ENCODE peak calls at places on chromosomes 16 and 17, in eight cellular contexts. One of them, this sample, is unnamed.

GRCh38 chr17:10646393-10646990 is 10.6 kb downstream of the MYH3 start:
- DNase-seq in endodermal cell: peak
- DNase-seq in A673: peak
- DNase-seq in stomach: peak
- DNase-seq in neural progenitor cell: peak
- DNase-seq in DND-41: peak
- DNase-seq in lung: peak
- DNase-seq in fibroblast of lung: peak
- DNase-seq in this sample: no peak

GRCh38 chr17:46195939-46196338 is 2.7 kb upstream of the KANSL1 start:
- DNase-seq in DND-41: no peak
- DNase-seq in endodermal cell: no peak
- DNase-seq in neural progenitor cell: no peak
- DNase-seq in stomach: no peak
- DNase-seq in A673: no peak
- DNase-seq in fibroblast of lung: no peak
- DNase-seq in lung: no peak
- DNase-seq in this sample: no peak

GRCh38 chr16:87723224-87723619 is 42.6 kb downstream of the KLHDC4 start:
- DNase-seq in DND-41: no peak
- DNase-seq in A673: peak
- DNase-seq in endodermal cell: no peak
- DNase-seq in neural progenitor cell: no peak
- DNase-seq in lung: peak
- DNase-seq in stomach: peak
- DNase-seq in fibroblast of lung: peak
- DNase-seq in this sample: peak

GRCh38 chr17:31394544-31394943 is 3.1 kb downstream of the RAB11FIP4 start:
- DNase-seq in neural progenitor cell: peak
- DNase-seq in fibroblast of lung: peak
- DNase-seq in A673: peak
- DNase-seq in DND-41: peak
- DNase-seq in stomach: peak
- DNase-seq in lung: peak
- DNase-seq in endodermal cell: peak
- DNase-seq in this sample: peak

GRCh38 chr16:21684199-21684598 is 20.4 kb downstream of the OTOA start:
- DNase-seq in DND-41: peak
- DNase-seq in neural progenitor cell: peak
- DNase-seq in fibroblast of lung: no peak
- DNase-seq in lung: no peak
- DNase-seq in endodermal cell: peak
- DNase-seq in stomach: no peak
- DNase-seq in A673: peak
- DNase-seq in this sample: no peak

GRCh38 chr17:62090868-62091267 is 25.8 kb upstream of the MED13 start:
- DNase-seq in fibroblast of lung: no peak
- DNase-seq in neural progenitor cell: no peak
- DNase-seq in endodermal cell: no peak
- DNase-seq in DND-41: no peak
- DNase-seq in stomach: no peak
- DNase-seq in lung: no peak
- DNase-seq in A673: no peak
- DNase-seq in this sample: no peak

GRCh38 chr16:3112058-3112880 is at the start of gene ZNF205:
- DNase-seq in lung: peak
- DNase-seq in DND-41: no peak
- DNase-seq in fibroblast of lung: peak
- DNase-seq in endodermal cell: peak
- DNase-seq in stomach: peak
- DNase-seq in A673: peak
- DNase-seq in neural progenitor cell: peak
- DNase-seq in this sample: no peak

GRCh38 chr17:81582341-81582740 is 30.2 kb upstream of the FAAP100 start:
- DNase-seq in lung: no peak
- DNase-seq in DND-41: no peak
- DNase-seq in A673: no peak
- DNase-seq in stomach: no peak
- DNase-seq in neural progenitor cell: no peak
- DNase-seq in endodermal cell: no peak
- DNase-seq in fibroblast of lung: peak
- DNase-seq in this sample: no peak

GRCh38 chr16:81817789-81818304 is 38.8 kb downstream of the PLCG2 start:
- DNase-seq in endodermal cell: no peak
- DNase-seq in lung: no peak
- DNase-seq in fibroblast of lung: no peak
- DNase-seq in A673: no peak
- DNase-seq in DND-41: no peak
- DNase-seq in stomach: peak
- DNase-seq in neural progenitor cell: no peak
- DNase-seq in this sample: no peak

DNA sequence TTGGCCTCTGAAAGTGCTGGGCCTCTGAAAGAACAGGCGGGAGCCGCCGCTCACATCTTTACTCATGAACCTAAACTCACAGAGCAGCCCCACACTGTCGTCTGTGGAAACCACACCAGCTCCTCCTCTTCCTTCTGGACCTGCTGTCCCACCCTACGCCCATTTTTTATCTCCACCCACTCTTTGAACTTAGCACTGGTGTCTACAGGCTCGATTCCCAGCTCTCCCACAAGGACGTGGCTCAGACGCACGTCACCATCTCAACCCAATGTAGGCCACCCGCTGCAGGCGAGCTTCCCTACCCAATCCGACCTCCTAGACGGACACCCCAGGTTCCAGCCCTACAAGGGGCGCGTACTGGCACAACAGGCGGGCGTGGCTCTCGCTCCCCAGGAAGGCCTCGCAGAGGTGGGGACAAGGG is 62.2 kb downstream of the NXN start:
- DNase-seq in neural progenitor cell: no peak
- DNase-seq in stomach: no peak
- DNase-seq in A673: no peak
- DNase-seq in fibroblast of lung: no peak
- DNase-seq in endodermal cell: no peak
- DNase-seq in lung: no peak
- DNase-seq in DND-41: no peak
- DNase-seq in this sample: no peak
- H3K4me3 ChIP-seq in neural progenitor cell: no peak
- H3K4me3 ChIP-seq in stomach: no peak
- H3K4me3 ChIP-seq in A673: no peak
- H3K4me3 ChIP-seq in fibroblast of lung: no peak
- H3K4me3 ChIP-seq in endodermal cell: no peak
- H3K4me3 ChIP-seq in lung: no peak
- H3K4me3 ChIP-seq in DND-41: no peak
- H3K4me3 ChIP-seq in this sample: no peak

GRCh38 chr17:43365356-43365755 is 33.4 kb upstream of the ARL4D start:
- DNase-seq in stomach: no peak
- DNase-seq in fibroblast of lung: no peak
- DNase-seq in neural progenitor cell: no peak
- DNase-seq in A673: no peak
- DNase-seq in DND-41: no peak
- DNase-seq in endodermal cell: no peak
- DNase-seq in lung: no peak
- DNase-seq in this sample: no peak

GRCh38 chr17:43366809-43367587 is 31.8 kb upstream of the ARL4D start:
- DNase-seq in A673: no peak
- DNase-seq in stomach: no peak
- DNase-seq in endodermal cell: peak
- DNase-seq in fibroblast of lung: peak
- DNase-seq in neural progenitor cell: no peak
- DNase-seq in DND-41: peak
- DNase-seq in lung: no peak
- DNase-seq in this sample: no peak

GRCh38 chr17:43368740-43369506 is 29.9 kb upstream of the ARL4D start:
- DNase-seq in lung: peak
- DNase-seq in DND-41: peak
- DNase-seq in endodermal cell: peak
- DNase-seq in A673: peak
- DNase-seq in stomach: peak
- DNase-seq in neural progenitor cell: peak
- DNase-seq in fibroblast of lung: peak
- DNase-seq in this sample: no peak

GRCh38 chr17:43369986-43370385 is 28.8 kb upstream of the ARL4D start:
- DNase-seq in endodermal cell: no peak
- DNase-seq in A673: no peak
- DNase-seq in neural progenitor cell: no peak
- DNase-seq in lung: no peak
- DNase-seq in DND-41: no peak
- DNase-seq in fibroblast of lung: no peak
- DNase-seq in stomach: no peak
- DNase-seq in this sample: no peak

DNA sequence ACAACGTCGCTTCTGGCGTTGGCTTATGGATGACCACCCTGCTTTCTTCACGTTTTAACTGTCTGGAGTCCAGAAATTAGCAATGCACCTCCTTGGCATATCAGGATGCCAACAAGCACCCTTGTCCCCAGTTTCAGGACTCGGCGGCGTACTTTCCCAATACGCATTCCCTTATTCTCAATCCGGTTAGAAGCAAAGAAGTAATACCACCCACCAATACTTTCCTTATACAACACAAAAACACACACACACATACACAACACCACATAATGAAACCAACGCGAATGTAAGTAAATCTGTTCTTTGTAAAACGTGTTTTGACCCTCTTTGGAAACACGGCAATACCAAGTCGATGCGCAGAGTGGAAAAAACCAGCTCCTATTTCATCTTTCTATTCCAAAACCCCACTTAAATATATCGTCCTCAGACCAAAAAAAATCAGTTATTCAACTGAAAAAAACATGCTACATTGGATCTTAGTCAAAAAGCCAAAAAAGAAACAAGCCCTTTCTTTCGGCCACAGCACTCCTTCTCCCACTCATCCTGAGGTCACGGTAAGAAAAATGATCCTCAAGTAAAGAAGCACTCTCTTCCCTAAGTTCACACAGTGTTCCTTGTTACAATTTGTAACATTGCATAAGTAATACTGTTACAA is 31.1 kb upstream of the ARL4D start:
- DNase-seq in A673: peak
- DNase-seq in endodermal cell: peak
- DNase-seq in neural progenitor cell: peak
- DNase-seq in stomach: no peak
- DNase-seq in DND-41: peak
- DNase-seq in lung: no peak
- DNase-seq in fibroblast of lung: peak
- DNase-seq in this sample: peak
- H3K4me3 ChIP-seq in A673: peak
- H3K4me3 ChIP-seq in endodermal cell: peak
- H3K4me3 ChIP-seq in neural progenitor cell: peak
- H3K4me3 ChIP-seq in stomach: peak
- H3K4me3 ChIP-seq in DND-41: peak
- H3K4me3 ChIP-seq in lung: no peak
- H3K4me3 ChIP-seq in fibroblast of lung: peak
- H3K4me3 ChIP-seq in this sample: peak

DNA sequence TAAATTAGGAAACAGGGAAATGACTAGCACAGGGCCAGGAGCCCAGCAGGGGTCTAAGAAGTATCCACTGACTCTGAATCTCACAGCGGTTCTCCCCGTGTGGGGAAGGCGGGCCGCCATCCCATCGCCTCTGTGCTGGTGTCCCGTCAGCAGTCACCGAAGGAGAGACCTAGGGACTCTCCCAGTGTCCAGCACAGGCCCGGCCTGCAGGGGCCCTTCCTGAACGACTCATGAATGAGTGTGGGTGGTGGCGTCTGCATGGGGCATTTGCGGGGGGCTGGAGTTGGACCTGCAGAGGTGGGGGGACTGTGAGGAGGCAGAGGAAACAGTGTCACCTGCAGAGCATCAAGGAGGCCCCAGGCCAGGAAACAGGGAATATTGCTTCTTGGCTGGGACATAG is 10.4 kb downstream of the KCNG4 start:
- DNase-seq in endodermal cell: no peak
- DNase-seq in DND-41: no peak
- DNase-seq in neural progenitor cell: no peak
- DNase-seq in fibroblast of lung: no peak
- DNase-seq in lung: no peak
- DNase-seq in stomach: no peak
- DNase-seq in A673: no peak
- DNase-seq in this sample: no peak
- H3K4me3 ChIP-seq in endodermal cell: no peak
- H3K4me3 ChIP-seq in DND-41: no peak
- H3K4me3 ChIP-seq in neural progenitor cell: no peak
- H3K4me3 ChIP-seq in fibroblast of lung: no peak
- H3K4me3 ChIP-seq in lung: no peak
- H3K4me3 ChIP-seq in stomach: no peak
- H3K4me3 ChIP-seq in A673: no peak
- H3K4me3 ChIP-seq in this sample: no peak

DNA sequence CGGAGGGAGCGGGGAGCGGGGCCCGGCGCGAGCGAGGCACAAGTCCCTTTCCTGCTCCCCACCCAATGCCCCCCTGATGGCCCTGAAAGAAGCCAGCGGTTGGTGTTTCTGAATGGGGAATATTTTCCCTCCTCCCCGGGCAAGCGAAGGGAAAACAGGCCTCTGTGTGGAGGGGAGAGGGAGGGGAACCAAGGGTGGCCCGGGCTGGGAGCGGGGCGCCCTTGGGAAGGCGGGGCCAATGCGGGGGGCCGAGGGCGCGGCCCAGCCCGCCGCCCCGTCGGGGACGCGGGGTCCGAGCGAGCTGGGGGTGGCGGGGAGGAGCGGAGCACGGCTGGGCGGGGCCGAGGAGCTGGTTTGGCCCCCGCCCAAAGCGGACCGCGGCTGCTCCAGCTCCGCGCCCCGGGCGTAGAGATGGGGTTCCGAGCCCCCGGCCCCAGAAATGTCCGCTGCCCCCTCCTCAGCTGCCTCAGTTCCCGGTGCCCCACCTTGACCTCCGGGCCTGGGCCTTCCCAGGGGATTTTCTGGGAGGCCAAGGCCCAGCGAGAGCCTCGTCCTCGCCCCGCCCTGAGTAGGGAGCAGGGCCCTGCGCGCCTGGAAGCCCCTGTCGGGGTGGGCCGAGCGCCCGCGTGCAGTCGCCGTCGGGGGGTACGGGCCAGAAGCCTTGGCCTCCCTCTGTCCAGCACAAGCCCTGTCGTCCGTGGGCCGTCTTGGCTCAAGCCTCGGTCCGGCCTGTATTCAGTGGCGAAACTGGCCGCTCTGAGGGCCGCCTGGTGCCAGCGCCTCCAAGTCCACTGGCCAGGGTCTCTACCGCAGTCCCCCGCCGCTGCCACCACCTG is 3.9 kb upstream of the HEXIM1 start:
- DNase-seq in endodermal cell: peak
- DNase-seq in DND-41: no peak
- DNase-seq in stomach: peak
- DNase-seq in neural progenitor cell: peak
- DNase-seq in lung: no peak
- DNase-seq in A673: no peak
- DNase-seq in fibroblast of lung: no peak
- DNase-seq in this sample: no peak
- H3K4me3 ChIP-seq in endodermal cell: peak
- H3K4me3 ChIP-seq in DND-41: no peak
- H3K4me3 ChIP-seq in stomach: peak
- H3K4me3 ChIP-seq in neural progenitor cell: peak
- H3K4me3 ChIP-seq in lung: no peak
- H3K4me3 ChIP-seq in A673: peak
- H3K4me3 ChIP-seq in fibroblast of lung: peak
- H3K4me3 ChIP-seq in this sample: peak

This sample was measured in skeletal muscle cell.